ENCODE peak calls at places on chromosomes 6 and 20, in five cellular contexts. One of them, this sample, is unnamed.

GRCh38 chr6:156395276-156395675 is 381.9 kb upstream of the ARID1B start:
- DNase-seq in cardiac muscle cell: no peak
- DNase-seq in neural crest cell: no peak
- DNase-seq in GM20000: peak; percentile 48
- DNase-seq in uterus: no peak
- DNase-seq in this sample: no peak

GRCh38 chr20:9235518-9235917 is 166.6 kb downstream of the PLCB4 start:
- DNase-seq in cardiac muscle cell: no peak
- DNase-seq in GM20000: no peak
- DNase-seq in uterus: no peak
- DNase-seq in neural crest cell: no peak
- DNase-seq in this sample: no peak

GRCh38 chr20:35972445-35972844 is 4.1 kb downstream of the CNBD2 start:
- DNase-seq in neural crest cell: no peak
- DNase-seq in cardiac muscle cell: no peak
- DNase-seq in GM20000: no peak
- DNase-seq in uterus: no peak
- DNase-seq in this sample: no peak

GRCh38 chr20:48568520-48568919 is 259.3 kb downstream of the PREX1 start:
- DNase-seq in uterus: no peak
- DNase-seq in GM20000: no peak
- DNase-seq in cardiac muscle cell: no peak
- DNase-seq in neural crest cell: no peak
- DNase-seq in this sample: no peak

GRCh38 chr6:33923857-33924514 is 120.2 kb upstream of the MLN start:
- DNase-seq in cardiac muscle cell: no peak
- DNase-seq in GM20000: no peak
- DNase-seq in neural crest cell: no peak
- DNase-seq in uterus: no peak
- DNase-seq in this sample: no peak

GRCh38 chr20:46199198-46199597 is 81.1 kb downstream of the CD40 start:
- DNase-seq in neural crest cell: no peak
- DNase-seq in cardiac muscle cell: peak; percentile 35
- DNase-seq in uterus: no peak
- DNase-seq in GM20000: no peak
- DNase-seq in this sample: no peak

GRCh38 chr6:38176797-38177751 is 357.5 kb downstream of the ZFAND3 start:
- DNase-seq in uterus: no peak
- DNase-seq in cardiac muscle cell: no peak
- DNase-seq in GM20000: no peak
- DNase-seq in neural crest cell: no peak
- DNase-seq in this sample: peak; percentile 79

GRCh38 chr6:118648866-118649554 is 2.4 kb downstream of the CEP85L start:
- DNase-seq in neural crest cell: no peak
- DNase-seq in cardiac muscle cell: no peak
- DNase-seq in uterus: no peak
- DNase-seq in GM20000: no peak
- DNase-seq in this sample: no peak

GRCh38 chr6:2147737-2148448 is 97.5 kb downstream of the GMDS start:
- DNase-seq in GM20000: no peak
- DNase-seq in uterus: no peak
- DNase-seq in cardiac muscle cell: no peak
- DNase-seq in neural crest cell: no peak
- DNase-seq in this sample: no peak

GRCh38 chr20:13221313-13221672 is 219 bp downstream of the ISM1 start:
- DNase-seq in cardiac muscle cell: no peak
- DNase-seq in neural crest cell: no peak
- DNase-seq in GM20000: no peak
- DNase-seq in uterus: no peak
- DNase-seq in this sample: no peak

GRCh38 chr6:144343736-144344428 is 58.7 kb downstream of the UTRN start:
- DNase-seq in uterus: no peak
- DNase-seq in GM20000: peak; percentile 53
- DNase-seq in cardiac muscle cell: no peak
- DNase-seq in neural crest cell: no peak
- DNase-seq in this sample: no peak

GRCh38 chr6:155085582-155086253 is 90.6 kb downstream of the TIAM2 start:
- DNase-seq in uterus: no peak
- DNase-seq in neural crest cell: no peak
- DNase-seq in cardiac muscle cell: peak; percentile 50
- DNase-seq in GM20000: no peak
- DNase-seq in this sample: no peak

GRCh38 chr6:44645276-44645675 is 257.8 kb downstream of the CDC5L start:
- DNase-seq in GM20000: no peak
- DNase-seq in cardiac muscle cell: no peak
- DNase-seq in neural crest cell: no peak
- DNase-seq in uterus: no peak
- DNase-seq in this sample: no peak

GRCh38 chr6:3751019-3751729 is at the start of gene PXDC1:
- DNase-seq in cardiac muscle cell: peak; percentile 38
- DNase-seq in uterus: no peak
- DNase-seq in neural crest cell: no peak
- DNase-seq in GM20000: peak; percentile 59
- DNase-seq in this sample: no peak

GRCh38 chr20:61628901-61629300 is 376.8 kb downstream of the CDH4 start:
- DNase-seq in neural crest cell: peak; percentile 14
- DNase-seq in GM20000: no peak
- DNase-seq in uterus: no peak
- DNase-seq in cardiac muscle cell: no peak
- DNase-seq in this sample: no peak

GRCh38 chr20:13302647-13303425 is 81.8 kb downstream of the ISM1 start:
- DNase-seq in neural crest cell: peak; percentile 30
- DNase-seq in GM20000: peak; percentile 32
- DNase-seq in cardiac muscle cell: peak; percentile 44
- DNase-seq in uterus: no peak
- DNase-seq in this sample: no peak

GRCh38 chr6:509676-510075 is 118.1 kb downstream of the IRF4 start:
- DNase-seq in GM20000: no peak
- DNase-seq in neural crest cell: no peak
- DNase-seq in uterus: no peak
- DNase-seq in cardiac muscle cell: no peak
- DNase-seq in this sample: no peak

GRCh38 chr6:55293116-55293515 is 34.2 kb upstream of the GFRAL start:
- DNase-seq in GM20000: no peak
- DNase-seq in uterus: no peak
- DNase-seq in cardiac muscle cell: peak; percentile 5
- DNase-seq in neural crest cell: no peak
- DNase-seq in this sample: no peak

GRCh38 chr6:143806282-143807102 is 36.6 kb upstream of the LTV1 start:
- DNase-seq in cardiac muscle cell: no peak
- DNase-seq in GM20000: peak; percentile 7
- DNase-seq in neural crest cell: no peak
- DNase-seq in uterus: no peak
- DNase-seq in this sample: no peak

GRCh38 chr20:21387528-21387927 is 9.8 kb downstream of the NKX2-4 start:
- DNase-seq in neural crest cell: no peak
- DNase-seq in GM20000: no peak
- DNase-seq in uterus: no peak
- DNase-seq in cardiac muscle cell: no peak
- DNase-seq in this sample: no peak

DNA sequence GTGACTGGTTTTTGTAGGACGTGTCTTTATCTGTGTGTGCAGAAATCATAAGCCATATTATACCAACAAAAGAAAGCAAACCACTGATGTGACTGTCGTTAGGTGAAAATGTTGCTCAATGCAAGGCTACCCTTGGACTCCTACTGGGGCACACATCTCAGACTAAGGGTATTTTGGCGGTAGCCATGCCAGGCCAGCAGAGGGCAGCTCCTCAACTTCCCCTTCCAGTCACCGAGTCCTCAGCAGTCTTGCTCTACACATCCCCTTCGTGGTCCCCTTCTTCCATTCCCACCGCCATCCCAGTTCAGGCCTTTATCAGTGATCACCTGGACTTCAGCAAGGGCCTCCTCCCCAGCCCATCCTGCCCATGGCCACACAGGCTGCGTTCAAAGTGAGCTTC is 113.7 kb upstream of the GGTLC1 start:
- DNase-seq in cardiac muscle cell: peak; percentile 39
- DNase-seq in neural crest cell: no peak
- DNase-seq in GM20000: no peak
- DNase-seq in uterus: no peak
- DNase-seq in this sample: no peak
- TF ChIP-seq CTCF in cardiac muscle cell: peak; percentile 48
- TF ChIP-seq CTCF in neural crest cell: peak; percentile 52
- TF ChIP-seq CTCF in GM20000: no peak
- TF ChIP-seq CTCF in uterus: no peak
- TF ChIP-seq CTCF in this sample: peak; percentile 33

GRCh38 chr6:152273638-152274037 is 363.5 kb downstream of the SYNE1 start:
- DNase-seq in neural crest cell: no peak
- DNase-seq in GM20000: no peak
- DNase-seq in uterus: no peak
- DNase-seq in cardiac muscle cell: no peak
- DNase-seq in this sample: peak; percentile 26
- TF ChIP-seq CTCF in neural crest cell: no peak
- TF ChIP-seq CTCF in GM20000: no peak
- TF ChIP-seq CTCF in uterus: no peak
- TF ChIP-seq CTCF in cardiac muscle cell: no peak
- TF ChIP-seq CTCF in this sample: peak; percentile 23

GRCh38 chr20:11094711-11095110 is 420.9 kb upstream of the JAG1 start:
- DNase-seq in GM20000: no peak
- DNase-seq in neural crest cell: no peak
- DNase-seq in uterus: no peak
- DNase-seq in cardiac muscle cell: no peak
- DNase-seq in this sample: no peak

GRCh38 chr20:11094196-11094595 is 420.4 kb upstream of the JAG1 start:
- DNase-seq in cardiac muscle cell: no peak
- DNase-seq in GM20000: no peak
- DNase-seq in uterus: no peak
- DNase-seq in neural crest cell: no peak
- DNase-seq in this sample: no peak

GRCh38 chr20:11101696-11102095 is 427.9 kb upstream of the JAG1 start:
- DNase-seq in GM20000: no peak
- DNase-seq in uterus: no peak
- DNase-seq in cardiac muscle cell: no peak
- DNase-seq in neural crest cell: no peak
- DNase-seq in this sample: no peak

GRCh38 chr20:11101243-11101642 is 427.4 kb upstream of the JAG1 start:
- DNase-seq in uterus: no peak
- DNase-seq in cardiac muscle cell: no peak
- DNase-seq in GM20000: no peak
- DNase-seq in neural crest cell: no peak
- DNase-seq in this sample: no peak

DNA sequence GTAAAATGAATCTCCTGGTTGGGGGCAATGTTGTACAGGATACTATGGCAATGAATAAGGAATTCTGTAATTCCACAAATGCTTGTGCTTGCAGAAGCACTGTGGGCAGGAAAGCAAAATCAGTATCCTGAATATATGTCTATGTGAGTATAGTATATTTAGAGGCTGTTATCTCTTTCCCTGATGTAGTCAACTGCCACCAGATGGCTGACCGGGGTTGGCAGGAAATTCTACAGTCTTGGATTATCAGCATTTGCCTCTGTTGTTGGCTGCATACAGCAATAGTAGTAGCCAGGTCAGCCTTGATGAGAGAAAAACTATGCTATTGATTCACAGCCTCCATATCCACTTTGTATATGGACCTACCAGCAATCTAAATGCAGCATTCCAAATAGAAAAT is 425.1 kb upstream of the JAG1 start:
- DNase-seq in cardiac muscle cell: no peak
- DNase-seq in uterus: no peak
- DNase-seq in neural crest cell: no peak
- DNase-seq in GM20000: no peak
- DNase-seq in this sample: no peak
- TF ChIP-seq CTCF in cardiac muscle cell: no peak
- TF ChIP-seq CTCF in uterus: no peak
- TF ChIP-seq CTCF in neural crest cell: no peak
- TF ChIP-seq CTCF in GM20000: no peak
- TF ChIP-seq CTCF in this sample: no peak

GRCh38 chr6:169099411-169100202 is 154.0 kb downstream of the THBS2 start:
- DNase-seq in cardiac muscle cell: no peak
- DNase-seq in uterus: no peak
- DNase-seq in GM20000: no peak
- DNase-seq in neural crest cell: no peak
- DNase-seq in this sample: no peak
- TF ChIP-seq CTCF in cardiac muscle cell: no peak
- TF ChIP-seq CTCF in uterus: no peak
- TF ChIP-seq CTCF in GM20000: no peak
- TF ChIP-seq CTCF in neural crest cell: no peak
- TF ChIP-seq CTCF in this sample: no peak

GRCh38 chr6:7566617-7567173 is 23.3 kb upstream of the SNRNP48 start:
- DNase-seq in uterus: no peak
- DNase-seq in GM20000: no peak
- DNase-seq in neural crest cell: no peak
- DNase-seq in cardiac muscle cell: no peak
- DNase-seq in this sample: no peak
- TF ChIP-seq CTCF in uterus: no peak
- TF ChIP-seq CTCF in GM20000: no peak
- TF ChIP-seq CTCF in neural crest cell: no peak
- TF ChIP-seq CTCF in cardiac muscle cell: no peak
- TF ChIP-seq CTCF in this sample: no peak

GRCh38 chr6:153503810-153504209 is 372.7 kb upstream of the RGS17 start:
- DNase-seq in neural crest cell: no peak
- DNase-seq in cardiac muscle cell: peak; percentile 7
- DNase-seq in GM20000: no peak
- DNase-seq in uterus: no peak
- DNase-seq in this sample: no peak
- TF ChIP-seq CTCF in neural crest cell: no peak
- TF ChIP-seq CTCF in cardiac muscle cell: no peak
- TF ChIP-seq CTCF in GM20000: no peak
- TF ChIP-seq CTCF in uterus: no peak
- TF ChIP-seq CTCF in this sample: peak; percentile 4

DNA sequence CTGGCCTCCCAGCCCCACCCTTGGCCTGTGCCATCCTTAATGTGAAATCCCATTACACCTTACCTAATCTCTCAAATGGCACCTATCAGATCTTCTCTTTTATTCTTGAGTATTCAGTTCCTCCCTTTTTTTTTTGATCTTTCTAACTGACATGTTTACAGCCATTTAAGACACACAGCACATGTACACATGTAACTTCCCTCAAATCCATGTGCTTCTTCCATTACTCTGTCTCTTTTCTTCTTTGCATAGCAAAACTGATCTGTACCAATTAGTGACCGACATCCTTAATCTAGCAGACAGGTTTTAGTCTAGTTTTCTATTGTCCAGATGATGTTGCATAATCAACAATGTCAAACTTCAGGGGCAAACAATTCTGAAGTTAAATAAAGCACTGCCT is 413.8 kb upstream of the FLRT3 start:
- DNase-seq in cardiac muscle cell: no peak
- DNase-seq in GM20000: no peak
- DNase-seq in neural crest cell: no peak
- DNase-seq in uterus: no peak
- DNase-seq in this sample: no peak
- TF ChIP-seq CTCF in cardiac muscle cell: no peak
- TF ChIP-seq CTCF in GM20000: no peak
- TF ChIP-seq CTCF in neural crest cell: no peak
- TF ChIP-seq CTCF in uterus: no peak
- TF ChIP-seq CTCF in this sample: no peak